ENCODE peak calls at places on chromosomes 7 and 10, in six cellular contexts. C is GM12878, P is vagina, G is spleen, E is transverse colon, T is GM12891. X is an unnamed sample.
A peak's percentile ranks its signal among the peaks of the same experiment; 100 is the strongest.

GRCh38 chr10:97542169-97543024 is 30.2 kb upstream of the ANKRD2 start:
- DNase-seq in E (peak; percentile 37), P (peak; percentile 98), C (no peak), T (no peak), G (peak; percentile 54), X (no peak)

GRCh38 chr7:112334366-112334765 is 115.9 kb upstream of the IFRD1 start:
- DNase-seq in G (no peak), E (no peak), P (no peak), T (no peak), C (no peak), X (no peak)

GRCh38 chr10:110269641-110270318 is 34.9 kb downstream of the SMNDC1 start:
- DNase-seq in P (no peak), G (no peak), C (no peak), T (no peak), E (peak; percentile 17), X (no peak)

GRCh38 chr10:3217301-3217700 is 44.7 kb upstream of the PITRM1 start:
- DNase-seq in E (no peak), C (no peak), P (no peak), T (no peak), G (no peak), X (no peak)

GRCh38 chr7:21013765-21014502 is 227.2 kb upstream of the SP8 start:
- DNase-seq in E (no peak), T (no peak), P (no peak), G (no peak), C (no peak), X (no peak)

GRCh38 chr7:70668606-70669358 is 463.2 kb upstream of the GALNT17 start:
- DNase-seq in E (no peak), G (no peak), P (no peak), T (no peak), C (peak; percentile 43), X (no peak)

GRCh38 chr10:112775892-112776679 is 174.0 kb upstream of the TCF7L2 start:
- DNase-seq in C (no peak), G (no peak), T (no peak), E (no peak), P (no peak), X (no peak)

GRCh38 chr7:108263364-108263951 is 133.3 kb upstream of the LAMB4 start:
- DNase-seq in C (no peak), E (peak; percentile 36), T (no peak), G (no peak), P (no peak), X (no peak)

GRCh38 chr7:120030871-120031270 is 242.1 kb upstream of the KCND2 start:
- DNase-seq in C (no peak), G (no peak), T (no peak), E (no peak), P (no peak), X (no peak)

GRCh38 chr7:99312316-99313203 is 13.1 kb upstream of the ARPC1A start:
- DNase-seq in E (peak; percentile 80), C (peak; percentile 35), T (peak; percentile 47), G (peak; percentile 80), P (no peak), X (no peak)

GRCh38 chr7:19143930-19144574 is 1.2 kb downstream of the FERD3L start:
- DNase-seq in G (peak; percentile 41), C (no peak), P (no peak), E (no peak), T (no peak), X (no peak)

GRCh38 chr7:113083834-113084498 is 2.7 kb downstream of the GPR85 start:
- DNase-seq in E (no peak), G (no peak), T (no peak), P (no peak), C (no peak), X (no peak)

GRCh38 chr10:77202857-77203256 is 434.8 kb downstream of the KCNMA1 start:
- DNase-seq in E (no peak), T (no peak), G (no peak), C (no peak), P (no peak), X (no peak)

GRCh38 chr10:86964061-86964846 is 4.0 kb upstream of the ADIRF start:
- DNase-seq in P (peak; percentile 87), G (peak; percentile 74), E (no peak), T (no peak), C (no peak), X (no peak)

GRCh38 chr10:6049031-6049400 is 13.2 kb downstream of the IL2RA start:
- DNase-seq in G (no peak), P (no peak), E (no peak), C (no peak), T (no peak), X (no peak)

GRCh38 chr10:132878730-132879407 is 63.5 kb downstream of the CFAP46 start:
- DNase-seq in G (peak; percentile 58), C (no peak), T (no peak), E (no peak), P (no peak), X (no peak)

GRCh38 chr7:44767912-44768662 is 19.4 kb downstream of the ZMIZ2 start:
- DNase-seq in T (peak; percentile 72), E (peak; percentile 85), C (no peak), P (no peak), G (peak; percentile 87), X (peak; percentile 63)

GRCh38 chr7:99645590-99645989 is 28.8 kb downstream of the ZSCAN25 start:
- DNase-seq in C (no peak), P (no peak), E (no peak), G (no peak), T (no peak), X (no peak)

GRCh38 chr10:129096340-129096984 is 370.6 kb upstream of the MGMT start:
- DNase-seq in C (no peak), T (no peak), G (no peak), E (no peak), P (peak; percentile 91), X (no peak)

GRCh38 chr7:132964886-132965285 is 117.0 kb downstream of the CHCHD3 start:
- DNase-seq in P (no peak), E (no peak), C (no peak), G (no peak), T (no peak), X (no peak)

GRCh38 chr7:132518102-132518838 is 58.0 kb downstream of the PLXNA4 start:
- DNase-seq in T (peak; percentile 35), C (no peak), E (no peak), G (no peak), P (no peak), X (no peak)

GRCh38 chr10:48456808-48457761 is 147.8 kb downstream of the ARHGAP22 start:
- DNase-seq in C (no peak), T (no peak), G (peak; percentile 71), P (peak; percentile 74), E (no peak), X (no peak)

GRCh38 chr10:71564221-71564820 is 155.3 kb downstream of the C10orf105 start:
- DNase-seq in E (no peak), C (no peak), T (no peak), P (no peak), G (no peak), X (no peak)

GRCh38 chr10:46549171-46550075 is 7.0 kb downstream of the GPRIN2 start:
- DNase-seq in E (peak; percentile 12), C (no peak), P (no peak), G (peak; percentile 79), T (peak; percentile 25), X (no peak)

GRCh38 chr7:3280445-3280844 is 20.6 kb upstream of the SDK1 start:
- DNase-seq in T (no peak), G (no peak), P (no peak), C (no peak), E (no peak), X (no peak)

GRCh38 chr10:34427911-34428216 is 387.2 kb downstream of the PARD3 start:
- DNase-seq in C (no peak), G (no peak), P (no peak), E (no peak), T (no peak), X (no peak)

GRCh38 chr7:54758702-54759665 is at the start of gene SEC61G:
- DNase-seq in G (peak; percentile 97), E (peak; percentile 98), C (peak; percentile 90), P (peak; percentile 98), T (peak; percentile 81), X (peak; percentile 82)
- TF ChIP-seq POLR2A in G (no peak), E (peak; percentile 89), C (peak; percentile 92), P (no peak), T (peak; percentile 92), X (peak; percentile 96)

DNA sequence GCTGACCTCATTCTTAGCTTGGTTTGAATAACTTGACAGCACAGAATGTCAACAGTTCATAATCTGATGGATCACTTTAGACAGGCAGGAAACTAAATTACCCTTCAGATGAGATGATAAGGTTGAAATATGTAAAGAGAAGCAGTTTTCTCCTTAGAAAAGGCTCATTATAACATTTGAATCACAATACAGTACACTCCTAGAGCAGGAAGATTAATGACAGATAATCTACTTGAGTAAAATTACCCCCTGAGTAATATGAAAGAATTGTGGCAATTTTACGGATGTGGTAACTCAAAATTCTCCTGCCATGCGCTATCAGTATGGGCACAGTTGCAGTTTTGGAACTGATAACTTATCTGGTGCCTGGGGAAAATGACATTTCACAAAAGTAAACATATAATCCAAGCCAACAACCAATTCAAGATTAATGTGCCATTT is 479.9 kb downstream of the KIF20B start:
- DNase-seq in T (no peak), P (no peak), G (no peak), E (no peak), C (no peak), X (no peak)
- TF ChIP-seq POLR2AphosphoS5 in T (no peak), P (no peak), G (no peak), E (no peak), C (no peak), X (no peak)

GRCh38 chr10:104255244-104255981 is 721 bp downstream of the GSTO1 start:
- DNase-seq in C (no peak), T (no peak), G (no peak), E (peak; percentile 30), P (no peak), X (no peak)
- TF ChIP-seq POLR2A in C (no peak), T (no peak), G (no peak), E (peak; percentile 62), P (no peak), X (no peak)

GRCh38 chr10:23280420-23281043 is 64.1 kb downstream of the C10orf67 start:
- DNase-seq in G (no peak), C (no peak), E (no peak), P (no peak), T (no peak), X (no peak)
- TF ChIP-seq POLR2AphosphoS5 in G (no peak), C (no peak), E (no peak), P (no peak), T (no peak), X (no peak)

GRCh38 chr10:70234668-70235447 is 1.6 kb upstream of the PPA1 start:
- DNase-seq in T (no peak), P (no peak), G (peak; percentile 70), E (no peak), C (no peak), X (no peak)

GRCh38 chr10:70233109-70233938 is at the start of gene PPA1:
- DNase-seq in T (peak; percentile 100), G (peak; percentile 100), C (peak; percentile 80), E (peak; percentile 99), P (peak; percentile 94), X (peak; percentile 100)

GRCh38 chr10:70232859-70233108 is 445 bp downstream of the PPA1 start:
- DNase-seq in E (no peak), C (no peak), G (no peak), P (no peak), T (no peak), X (no peak)

GRCh38 chr10:70233939-70234300 is 691 bp upstream of the PPA1 start:
- DNase-seq in P (no peak), T (peak; percentile 28), E (no peak), C (no peak), G (no peak), X (peak; percentile 35)

GRCh38 chr10:70232155-70232858 is 922 bp downstream of the PPA1 start:
- DNase-seq in P (no peak), G (peak; percentile 85), E (peak; percentile 77), C (no peak), T (no peak), X (no peak)
- TF ChIP-seq POLR2A in P (no peak), G (no peak), E (peak; percentile 82), C (no peak), T (no peak), X (no peak)

X was measured in GM12892.